ENCODE peak calls at places on chromosomes 7 and 10, in nine cellular contexts. One of them, this sample, is unnamed.

GRCh38 chr7:139451638-139452037 is 31.8 kb downstream of the KLRG2 start:
- DNase-seq in fibroblast of lung: no peak
- DNase-seq in activated T-helper 1 cell treated with Interleukin-2 at 50 U/mL for 16 hours: no peak
- DNase-seq in Peyer's patch: no peak
- DNase-seq in GM13976: no peak
- DNase-seq in HFF-Myc: no peak
- DNase-seq in non-pigmented ciliary epithelial cell: no peak
- DNase-seq in tibial nerve: no peak
- DNase-seq in stimulated activated CD4-positive, alpha-beta T cell treated with anti-CD3 and anti-CD28 coated beads, Interleukin-2, amount 100 ng/mL, for 48 hours: no peak
- DNase-seq in this sample: no peak

GRCh38 chr10:44034946-44035345 is 350.0 kb downstream of the CXCL12 start:
- DNase-seq in stimulated activated CD4-positive, alpha-beta T cell treated with anti-CD3 and anti-CD28 coated beads, Interleukin-2, amount 100 ng/mL, for 48 hours: no peak
- DNase-seq in HFF-Myc: no peak
- DNase-seq in tibial nerve: no peak
- DNase-seq in Peyer's patch: no peak
- DNase-seq in GM13976: no peak
- DNase-seq in activated T-helper 1 cell treated with Interleukin-2 at 50 U/mL for 16 hours: no peak
- DNase-seq in non-pigmented ciliary epithelial cell: no peak
- DNase-seq in fibroblast of lung: no peak
- DNase-seq in this sample: no peak

GRCh38 chr10:86547291-86547690 is 25.7 kb upstream of the WAPL start:
- DNase-seq in tibial nerve: no peak
- DNase-seq in HFF-Myc: no peak
- DNase-seq in GM13976: no peak
- DNase-seq in non-pigmented ciliary epithelial cell: no peak
- DNase-seq in fibroblast of lung: no peak
- DNase-seq in stimulated activated CD4-positive, alpha-beta T cell treated with anti-CD3 and anti-CD28 coated beads, Interleukin-2, amount 100 ng/mL, for 48 hours: no peak
- DNase-seq in activated T-helper 1 cell treated with Interleukin-2 at 50 U/mL for 16 hours: no peak
- DNase-seq in Peyer's patch: no peak
- DNase-seq in this sample: no peak

GRCh38 chr10:70343712-70344111 is 38.7 kb downstream of the LRRC20 start:
- DNase-seq in HFF-Myc: no peak
- DNase-seq in tibial nerve: no peak
- DNase-seq in stimulated activated CD4-positive, alpha-beta T cell treated with anti-CD3 and anti-CD28 coated beads, Interleukin-2, amount 100 ng/mL, for 48 hours: no peak
- DNase-seq in non-pigmented ciliary epithelial cell: no peak
- DNase-seq in fibroblast of lung: peak; percentile 34
- DNase-seq in activated T-helper 1 cell treated with Interleukin-2 at 50 U/mL for 16 hours: no peak
- DNase-seq in GM13976: no peak
- DNase-seq in Peyer's patch: no peak
- DNase-seq in this sample: no peak

GRCh38 chr10:71371750-71372166 is 25.0 kb upstream of the CDH23 start:
- DNase-seq in fibroblast of lung: no peak
- DNase-seq in non-pigmented ciliary epithelial cell: no peak
- DNase-seq in tibial nerve: no peak
- DNase-seq in Peyer's patch: no peak
- DNase-seq in stimulated activated CD4-positive, alpha-beta T cell treated with anti-CD3 and anti-CD28 coated beads, Interleukin-2, amount 100 ng/mL, for 48 hours: no peak
- DNase-seq in GM13976: no peak
- DNase-seq in activated T-helper 1 cell treated with Interleukin-2 at 50 U/mL for 16 hours: no peak
- DNase-seq in HFF-Myc: no peak
- DNase-seq in this sample: no peak

GRCh38 chr7:138752568-138753518 is 45.0 kb upstream of the TMEM213 start:
- DNase-seq in fibroblast of lung: no peak
- DNase-seq in HFF-Myc: peak; percentile 16
- DNase-seq in GM13976: no peak
- DNase-seq in Peyer's patch: peak; percentile 91
- DNase-seq in stimulated activated CD4-positive, alpha-beta T cell treated with anti-CD3 and anti-CD28 coated beads, Interleukin-2, amount 100 ng/mL, for 48 hours: peak; percentile 66
- DNase-seq in non-pigmented ciliary epithelial cell: no peak
- DNase-seq in activated T-helper 1 cell treated with Interleukin-2 at 50 U/mL for 16 hours: peak; percentile 89
- DNase-seq in tibial nerve: peak; percentile 8
- DNase-seq in this sample: peak; percentile 98

GRCh38 chr7:137851361-137851945 is 4.7 kb upstream of the DGKI start:
- DNase-seq in Peyer's patch: no peak
- DNase-seq in fibroblast of lung: peak; percentile 25
- DNase-seq in non-pigmented ciliary epithelial cell: no peak
- DNase-seq in GM13976: no peak
- DNase-seq in activated T-helper 1 cell treated with Interleukin-2 at 50 U/mL for 16 hours: no peak
- DNase-seq in stimulated activated CD4-positive, alpha-beta T cell treated with anti-CD3 and anti-CD28 coated beads, Interleukin-2, amount 100 ng/mL, for 48 hours: no peak
- DNase-seq in HFF-Myc: no peak
- DNase-seq in tibial nerve: no peak
- DNase-seq in this sample: no peak

GRCh38 chr7:2166625-2167280 is 66.0 kb downstream of the MAD1L1 start:
- DNase-seq in HFF-Myc: no peak
- DNase-seq in non-pigmented ciliary epithelial cell: no peak
- DNase-seq in Peyer's patch: no peak
- DNase-seq in stimulated activated CD4-positive, alpha-beta T cell treated with anti-CD3 and anti-CD28 coated beads, Interleukin-2, amount 100 ng/mL, for 48 hours: no peak
- DNase-seq in GM13976: no peak
- DNase-seq in tibial nerve: no peak
- DNase-seq in fibroblast of lung: no peak
- DNase-seq in activated T-helper 1 cell treated with Interleukin-2 at 50 U/mL for 16 hours: no peak
- DNase-seq in this sample: no peak

GRCh38 chr7:85483205-85483604 is 296.3 kb upstream of the SEMA3D start:
- DNase-seq in HFF-Myc: peak; percentile 65
- DNase-seq in GM13976: no peak
- DNase-seq in fibroblast of lung: peak; percentile 95
- DNase-seq in activated T-helper 1 cell treated with Interleukin-2 at 50 U/mL for 16 hours: no peak
- DNase-seq in stimulated activated CD4-positive, alpha-beta T cell treated with anti-CD3 and anti-CD28 coated beads, Interleukin-2, amount 100 ng/mL, for 48 hours: no peak
- DNase-seq in non-pigmented ciliary epithelial cell: peak; percentile 38
- DNase-seq in Peyer's patch: no peak
- DNase-seq in tibial nerve: no peak
- DNase-seq in this sample: no peak

GRCh38 chr7:51187941-51188340 is 128.7 kb downstream of the COBL start:
- DNase-seq in stimulated activated CD4-positive, alpha-beta T cell treated with anti-CD3 and anti-CD28 coated beads, Interleukin-2, amount 100 ng/mL, for 48 hours: no peak
- DNase-seq in activated T-helper 1 cell treated with Interleukin-2 at 50 U/mL for 16 hours: no peak
- DNase-seq in Peyer's patch: no peak
- DNase-seq in fibroblast of lung: no peak
- DNase-seq in non-pigmented ciliary epithelial cell: no peak
- DNase-seq in HFF-Myc: no peak
- DNase-seq in tibial nerve: no peak
- DNase-seq in GM13976: no peak
- DNase-seq in this sample: no peak

GRCh38 chr10:58555170-58555929 is 42.7 kb downstream of the BICC1 start:
- DNase-seq in stimulated activated CD4-positive, alpha-beta T cell treated with anti-CD3 and anti-CD28 coated beads, Interleukin-2, amount 100 ng/mL, for 48 hours: no peak
- DNase-seq in activated T-helper 1 cell treated with Interleukin-2 at 50 U/mL for 16 hours: no peak
- DNase-seq in GM13976: no peak
- DNase-seq in fibroblast of lung: no peak
- DNase-seq in Peyer's patch: no peak
- DNase-seq in tibial nerve: no peak
- DNase-seq in HFF-Myc: no peak
- DNase-seq in non-pigmented ciliary epithelial cell: no peak
- DNase-seq in this sample: peak; percentile 93

GRCh38 chr7:85851571-85852193 is 664.8 kb upstream of the SEMA3D start:
- DNase-seq in Peyer's patch: no peak
- DNase-seq in HFF-Myc: no peak
- DNase-seq in tibial nerve: no peak
- DNase-seq in non-pigmented ciliary epithelial cell: peak; percentile 36
- DNase-seq in GM13976: peak; percentile 10
- DNase-seq in fibroblast of lung: peak; percentile 84
- DNase-seq in stimulated activated CD4-positive, alpha-beta T cell treated with anti-CD3 and anti-CD28 coated beads, Interleukin-2, amount 100 ng/mL, for 48 hours: no peak
- DNase-seq in activated T-helper 1 cell treated with Interleukin-2 at 50 U/mL for 16 hours: no peak
- DNase-seq in this sample: peak; percentile 29

GRCh38 chr7:100684534-100685042 is 9.5 kb downstream of the GIGYF1 start:
- DNase-seq in HFF-Myc: no peak
- DNase-seq in stimulated activated CD4-positive, alpha-beta T cell treated with anti-CD3 and anti-CD28 coated beads, Interleukin-2, amount 100 ng/mL, for 48 hours: no peak
- DNase-seq in Peyer's patch: no peak
- DNase-seq in GM13976: peak; percentile 17
- DNase-seq in fibroblast of lung: no peak
- DNase-seq in activated T-helper 1 cell treated with Interleukin-2 at 50 U/mL for 16 hours: no peak
- DNase-seq in non-pigmented ciliary epithelial cell: no peak
- DNase-seq in tibial nerve: no peak
- DNase-seq in this sample: no peak

GRCh38 chr10:131320860-131321604 is 9.5 kb upstream of the TCERG1L start:
- DNase-seq in non-pigmented ciliary epithelial cell: no peak
- DNase-seq in tibial nerve: no peak
- DNase-seq in stimulated activated CD4-positive, alpha-beta T cell treated with anti-CD3 and anti-CD28 coated beads, Interleukin-2, amount 100 ng/mL, for 48 hours: no peak
- DNase-seq in Peyer's patch: no peak
- DNase-seq in HFF-Myc: no peak
- DNase-seq in activated T-helper 1 cell treated with Interleukin-2 at 50 U/mL for 16 hours: no peak
- DNase-seq in GM13976: no peak
- DNase-seq in fibroblast of lung: no peak
- DNase-seq in this sample: no peak

GRCh38 chr7:79495544-79496272 is 42.2 kb upstream of the MAGI2 start:
- DNase-seq in HFF-Myc: peak; percentile 75
- DNase-seq in Peyer's patch: no peak
- DNase-seq in stimulated activated CD4-positive, alpha-beta T cell treated with anti-CD3 and anti-CD28 coated beads, Interleukin-2, amount 100 ng/mL, for 48 hours: no peak
- DNase-seq in activated T-helper 1 cell treated with Interleukin-2 at 50 U/mL for 16 hours: no peak
- DNase-seq in non-pigmented ciliary epithelial cell: peak; percentile 75
- DNase-seq in GM13976: no peak
- DNase-seq in fibroblast of lung: peak; percentile 68
- DNase-seq in tibial nerve: no peak
- DNase-seq in this sample: no peak

GRCh38 chr7:27158436-27159277 is 2.2 kb upstream of the HOXA7 start:
- DNase-seq in stimulated activated CD4-positive, alpha-beta T cell treated with anti-CD3 and anti-CD28 coated beads, Interleukin-2, amount 100 ng/mL, for 48 hours: no peak
- DNase-seq in fibroblast of lung: no peak
- DNase-seq in GM13976: no peak
- DNase-seq in HFF-Myc: no peak
- DNase-seq in non-pigmented ciliary epithelial cell: no peak
- DNase-seq in tibial nerve: no peak
- DNase-seq in activated T-helper 1 cell treated with Interleukin-2 at 50 U/mL for 16 hours: no peak
- DNase-seq in Peyer's patch: peak; percentile 47
- DNase-seq in this sample: no peak

GRCh38 chr7:114622189-114622588 is 207.6 kb downstream of the FOXP2 start:
- DNase-seq in GM13976: no peak
- DNase-seq in HFF-Myc: no peak
- DNase-seq in stimulated activated CD4-positive, alpha-beta T cell treated with anti-CD3 and anti-CD28 coated beads, Interleukin-2, amount 100 ng/mL, for 48 hours: no peak
- DNase-seq in non-pigmented ciliary epithelial cell: no peak
- DNase-seq in activated T-helper 1 cell treated with Interleukin-2 at 50 U/mL for 16 hours: no peak
- DNase-seq in fibroblast of lung: no peak
- DNase-seq in tibial nerve: no peak
- DNase-seq in Peyer's patch: no peak
- DNase-seq in this sample: no peak

GRCh38 chr10:16545126-16545736 is 23.6 kb upstream of the C1QL3 start:
- DNase-seq in Peyer's patch: no peak
- DNase-seq in fibroblast of lung: peak; percentile 47
- DNase-seq in activated T-helper 1 cell treated with Interleukin-2 at 50 U/mL for 16 hours: no peak
- DNase-seq in HFF-Myc: peak; percentile 30
- DNase-seq in non-pigmented ciliary epithelial cell: peak; percentile 8
- DNase-seq in stimulated activated CD4-positive, alpha-beta T cell treated with anti-CD3 and anti-CD28 coated beads, Interleukin-2, amount 100 ng/mL, for 48 hours: no peak
- DNase-seq in GM13976: peak; percentile 60
- DNase-seq in tibial nerve: no peak
- DNase-seq in this sample: no peak